ENCODE peak calls at places on chromosomes 3 and 15, in four cellular contexts. F, D, Z and P are unnamed samples.

GRCh38 chr15:42329992-42330391 is 29.3 kb upstream of the CAPN3 start:
- DNase-seq in Z (no peak), F (no peak), D (no peak), P (no peak)

GRCh38 chr15:71121442-71121841 is 6.2 kb downstream of the THSD4 start:
- DNase-seq in Z (no peak), D (no peak), F (no peak), P (no peak)

GRCh38 chr3:128485283-128486156 is 7.5 kb downstream of the GATA2 start:
- DNase-seq in F (no peak), D (no peak), Z (no peak), P (no peak)

GRCh38 chr3:152076148-152076547 is 192.6 kb upstream of the MBNL1 start:
- DNase-seq in D (peak), F (peak), Z (no peak), P (no peak)

GRCh38 chr3:196287066-196287404 is 491 bp downstream of the PCYT1A start:
- DNase-seq in F (no peak), Z (no peak), D (no peak), P (no peak)

GRCh38 chr3:122996038-122996580 is 31.5 kb downstream of the SEMA5B start:
- DNase-seq in D (no peak), Z (no peak), F (no peak), P (no peak)

GRCh38 chr3:4814302-4814903 is 164.8 kb upstream of the BHLHE40 start:
- DNase-seq in D (peak), F (no peak), Z (no peak), P (peak)

GRCh38 chr15:60744826-60745225 is 265.9 kb upstream of the ICE2 start:
- DNase-seq in Z (no peak), F (no peak), D (no peak), P (no peak)

GRCh38 chr3:120214161-120214560 is 70.9 kb downstream of the GPR156 start:
- DNase-seq in D (no peak), Z (no peak), F (no peak), P (no peak)

GRCh38 chr3:52140000-52140399 is 14.2 kb downstream of the POC1A start:
- DNase-seq in F (no peak), D (no peak), Z (no peak), P (no peak)

GRCh38 chr3:171156455-171157005 is 130.0 kb upstream of the SLC2A2 start:
- DNase-seq in D (no peak), F (no peak), Z (no peak), P (peak)
- TF ChIP-seq FOS in D (no peak), F (no peak), Z (no peak), P (no peak)

DNA sequence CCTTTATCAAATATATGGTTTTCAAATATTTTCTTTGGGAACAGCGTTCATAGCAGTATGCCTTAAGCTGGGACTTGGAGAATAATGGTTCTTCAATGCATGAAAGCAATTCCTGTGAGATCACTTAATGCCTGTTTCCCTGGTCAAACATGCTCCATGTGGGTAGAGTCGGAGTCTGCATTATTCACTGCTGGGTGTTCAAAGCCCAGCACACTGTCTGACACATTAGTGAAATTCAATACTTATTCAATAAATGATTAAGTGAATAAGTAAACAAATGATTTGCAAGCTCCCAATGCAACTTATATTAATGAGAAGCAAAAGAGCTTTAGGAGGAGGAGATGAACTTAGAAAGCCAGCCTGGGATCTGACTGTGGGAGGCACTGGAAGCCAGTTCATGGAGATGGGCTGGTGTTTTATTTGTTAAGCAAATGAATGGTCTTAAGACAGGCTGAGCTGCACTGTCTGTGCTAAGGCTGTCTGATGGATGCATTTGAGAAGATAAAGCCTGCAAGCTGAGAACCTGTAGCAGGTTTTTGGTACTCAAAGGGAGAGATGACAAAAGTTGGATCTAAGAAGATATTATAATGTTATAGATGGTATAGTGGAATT is 490.8 kb downstream of the MCTP2 start:
- DNase-seq in D (no peak), Z (no peak), F (no peak), P (no peak)
- TF ChIP-seq FOS in D (no peak), Z (no peak), F (no peak), P (no peak)

GRCh38 chr3:129967761-129968160 is 6.8 kb upstream of the TRH start:
- DNase-seq in Z (no peak), D (no peak), F (no peak), P (no peak)

GRCh38 chr3:129973853-129974252 is 667 bp upstream of the TRH start:
- DNase-seq in Z (no peak), D (no peak), F (no peak), P (no peak)

GRCh38 chr3:129972301-129972700 is 2.2 kb upstream of the TRH start:
- DNase-seq in F (no peak), Z (no peak), D (no peak), P (no peak)

GRCh38 chr3:129971368-129972052 is 3.0 kb upstream of the TRH start:
- DNase-seq in F (no peak), Z (no peak), D (no peak), P (peak)

GRCh38 chr3:129970603-129971002 is 3.9 kb upstream of the TRH start:
- DNase-seq in F (no peak), Z (no peak), D (no peak), P (no peak)
- TF ChIP-seq FOS in F (no peak), Z (no peak), D (no peak), P (no peak)

GRCh38 chr3:12437861-12438260 is 46.4 kb upstream of the TSEN2 start:
- DNase-seq in F (no peak), D (no peak), Z (no peak), P (no peak)
- TF ChIP-seq FOS in F (no peak), D (no peak), Z (no peak), P (no peak)